ENCODE peak calls at places on chromosomes 11 and 22, in six cellular contexts. E, I, V, B, Y and H are unnamed samples.

GRCh38 chr11:17972987-17973386 is 39.9 kb downstream of the SERGEF start:
- DNase-seq in E (peak; percentile 73), I (peak; percentile 12), V (peak; percentile 20), B (no peak), Y (no peak), H (peak; percentile 73)

GRCh38 chr11:17683378-17684161 is 35.8 kb upstream of the MYOD1 start:
- DNase-seq in E (no peak), I (no peak), V (no peak), B (no peak), Y (no peak), H (no peak)

GRCh38 chr22:44394246-44395115 is 81.7 kb upstream of the SHISAL1 start:
- DNase-seq in E (no peak), I (no peak), V (no peak), B (no peak), Y (no peak), H (no peak)

GRCh38 chr11:24312464-24313238 is 184.2 kb upstream of the LUZP2 start:
- DNase-seq in E (no peak), I (no peak), V (no peak), B (no peak), Y (no peak), H (peak; percentile 49)

GRCh38 chr22:44571566-44572413 is 73.8 kb upstream of the RTL6 start:
- DNase-seq in E (no peak), I (no peak), V (no peak), B (no peak), Y (no peak), H (no peak)

GRCh38 chr11:2512431-2513407 is 67.9 kb downstream of the KCNQ1 start:
- DNase-seq in E (peak; percentile 13), I (no peak), V (peak; percentile 16), B (peak; percentile 49), Y (no peak), H (no peak)

GRCh38 chr11:11237433-11237832 is 115.6 kb downstream of the CSNK2A3 start:
- DNase-seq in E (no peak), I (no peak), V (no peak), B (no peak), Y (no peak), H (no peak)

GRCh38 chr11:87030458-87031054 is 7.2 kb upstream of the TMEM135 start:
- DNase-seq in E (no peak), I (no peak), V (no peak), B (no peak), Y (no peak), H (peak; percentile 35)

GRCh38 chr11:105732611-105733010 is 122.7 kb downstream of the GRIA4 start:
- DNase-seq in E (no peak), I (no peak), V (no peak), B (no peak), Y (no peak), H (no peak)

GRCh38 chr11:110738641-110739040 is 26.4 kb upstream of the ARHGAP20 start:
- DNase-seq in E (no peak), I (no peak), V (no peak), B (no peak), Y (no peak), H (no peak)

GRCh38 chr11:124762624-124763155 is 600 bp upstream of the ESAM start:
- DNase-seq in E (peak; percentile 26), I (no peak), V (peak; percentile 56), B (no peak), Y (no peak), H (no peak)

GRCh38 chr11:106420048-106420665 is 342.7 kb downstream of the AASDHPPT start:
- DNase-seq in E (no peak), I (no peak), V (no peak), B (no peak), Y (no peak), H (no peak)

GRCh38 chr11:71172680-71173079 is 79.7 kb downstream of the SHANK2 start:
- DNase-seq in E (no peak), I (no peak), V (no peak), B (no peak), Y (no peak), H (no peak)

GRCh38 chr11:94835571-94835970 is 67.4 kb downstream of the AMOTL1 start:
- DNase-seq in E (no peak), I (no peak), V (no peak), B (no peak), Y (no peak), H (no peak)